ENCODE peak calls at places on chromosomes 2 and 18, in eight cellular contexts. I, R, O, Q, G, U, C and M are unnamed samples. For H3K36me3, the result is how much of the 10 kb centered on the place peaks cover.

GRCh38 chr2:70947556-70948184 is 12.0 kb downstream of the ATP6V1B1 start:
- DNase-seq in I (no peak), R (peak), O (no peak), Q (peak), G (peak), U (no peak), C (no peak), M (no peak)

GRCh38 chr2:47906261-47907096 is at the start of gene FBXO11:
- DNase-seq in I (peak), R (peak), O (peak), Q (peak), G (peak), U (peak), C (peak), M (peak)

GRCh38 chr2:62333961-62334360 is 138.0 kb downstream of the B3GNT2 start:
- DNase-seq in I (no peak), R (peak), O (no peak), Q (no peak), G (no peak), U (no peak), C (no peak), M (no peak)

GRCh38 chr18:11578799-11579198 is 30.6 kb upstream of the SLC35G4 start:
- DNase-seq in I (no peak), R (no peak), O (no peak), Q (no peak), G (no peak), U (no peak), C (no peak), M (no peak)

GRCh38 chr2:199940373-199940772 is 14.9 kb downstream of the TYW5 start:
- DNase-seq in I (no peak), R (no peak), O (no peak), Q (no peak), G (peak), U (peak), C (no peak), M (no peak)

GRCh38 chr2:128389521-128389920 is 70.9 kb upstream of the HS6ST1 start:
- DNase-seq in I (no peak), R (no peak), O (no peak), Q (peak), G (no peak), U (no peak), C (no peak), M (no peak)

GRCh38 chr2:144835634-144836351 is 315.9 kb upstream of the ZEB2 start:
- DNase-seq in I (no peak), R (no peak), O (no peak), Q (no peak), G (peak), U (peak), C (no peak), M (no peak)

GRCh38 chr18:77133051-77133919 is 702 bp upstream of the MBP start:
- DNase-seq in I (no peak), R (peak), O (peak), Q (no peak), G (peak), U (no peak), C (peak), M (no peak)

GRCh38 chr18:4352746-4353522 is 102.2 kb downstream of the DLGAP1 start:
- DNase-seq in I (no peak), R (no peak), O (peak), Q (no peak), G (peak), U (no peak), C (no peak), M (no peak)

GRCh38 chr2:20490300-20491181 is 43.7 kb downstream of the RHOB start:
- DNase-seq in I (no peak), R (no peak), O (peak), Q (no peak), G (no peak), U (peak), C (peak), M (peak)

GRCh38 chr2:24824966-24825882 is 32.0 kb downstream of the CENPO start:
- DNase-seq in I (peak), R (peak), O (no peak), Q (peak), G (peak), U (no peak), C (no peak), M (peak)

GRCh38 chr2:195734395-195734794 is 77.4 kb downstream of the SLC39A10 start:
- DNase-seq in I (no peak), R (no peak), O (no peak), Q (no peak), G (no peak), U (no peak), C (no peak), M (no peak)

GRCh38 chr2:42010743-42011298 is 37.0 kb upstream of the PKDCC start:
- DNase-seq in I (no peak), R (no peak), O (no peak), Q (no peak), G (no peak), U (peak), C (no peak), M (peak)

GRCh38 chr2:19866741-19867140 is 35.0 kb downstream of the TTC32 start:
- DNase-seq in I (no peak), R (no peak), O (no peak), Q (no peak), G (no peak), U (no peak), C (no peak), M (no peak)

GRCh38 chr2:151395509-151396374 is 14.0 kb upstream of the RIF1 start:
- DNase-seq in I (no peak), R (no peak), O (no peak), Q (no peak), G (peak), U (no peak), C (no peak), M (peak)

GRCh38 chr2:27042985-27043634 is 8.4 kb upstream of the AGBL5 start:
- DNase-seq in I (no peak), R (no peak), O (no peak), Q (no peak), G (no peak), U (no peak), C (peak), M (no peak)

GRCh38 chr2:171386627-171387026 is 47.2 kb downstream of the METTL8 start:
- DNase-seq in I (no peak), R (no peak), O (no peak), Q (no peak), G (peak), U (no peak), C (no peak), M (no peak)

GRCh38 chr2:109046925-109047508 is 58.0 kb upstream of the EDAR start:
- DNase-seq in I (no peak), R (no peak), O (no peak), Q (no peak), G (no peak), U (no peak), C (no peak), M (no peak)

GRCh38 chr18:63472380-63472779 is 4.4 kb upstream of the SERPINB5 start:
- DNase-seq in I (no peak), R (no peak), O (peak), Q (no peak), G (no peak), U (peak), C (peak), M (peak)

GRCh38 chr2:100945930-100946607 is 56.0 kb upstream of the RPL31 start:
- DNase-seq in I (no peak), R (no peak), O (no peak), Q (peak), G (no peak), U (no peak), C (no peak), M (no peak)

GRCh38 chr2:74290466-74291216 is 52.6 kb downstream of the SLC4A5 start:
- DNase-seq in I (peak), R (peak), O (no peak), Q (no peak), G (no peak), U (no peak), C (peak), M (no peak)

GRCh38 chr18:77597726-77598125 is 348.1 kb downstream of the GALR1 start:
- DNase-seq in I (no peak), R (no peak), O (no peak), Q (no peak), G (no peak), U (no peak), C (no peak), M (no peak)

GRCh38 chr2:181005326-181005655 is 24.9 kb downstream of the UBE2E3 start:
- DNase-seq in I (no peak), R (no peak), O (no peak), Q (no peak), G (no peak), U (no peak), C (no peak), M (no peak)

GRCh38 chr18:74806073-74806472 is 208.4 kb downstream of the ZNF407 start:
- DNase-seq in I (no peak), R (no peak), O (peak), Q (no peak), G (peak), U (peak), C (peak), M (no peak)

GRCh38 chr2:149451417-149452165 is 121.2 kb downstream of the LYPD6 start:
- DNase-seq in I (no peak), R (no peak), O (no peak), Q (no peak), G (peak), U (no peak), C (no peak), M (no peak)

GRCh38 chr2:121810959-121811853 is 55.8 kb downstream of the TSN start:
- DNase-seq in I (no peak), R (peak), O (peak), Q (no peak), G (peak), U (peak), C (peak), M (peak)

GRCh38 chr2:165224941-165225340 is 14.3 kb upstream of the SCN2A start:
- DNase-seq in I (no peak), R (no peak), O (no peak), Q (no peak), G (no peak), U (no peak), C (no peak), M (no peak)

GRCh38 chr2:133489641-133490411 is 78.4 kb downstream of the NCKAP5 start:
- DNase-seq in I (no peak), R (no peak), O (no peak), Q (peak), G (no peak), U (no peak), C (no peak), M (no peak)

GRCh38 chr2:215548714-215549113 is 112.8 kb upstream of the FN1 start:
- DNase-seq in I (no peak), R (no peak), O (peak), Q (no peak), G (peak), U (peak), C (no peak), M (no peak)

GRCh38 chr2:172090044-172090946 is 5.0 kb downstream of the DLX1 start:
- DNase-seq in I (no peak), R (no peak), O (no peak), Q (peak), G (peak), U (no peak), C (no peak), M (no peak)

GRCh38 chr2:71100195-71100964 is 29.6 kb downstream of the MCEE start:
- DNase-seq in I (peak), R (peak), O (peak), Q (no peak), G (peak), U (peak), C (peak), M (peak)

GRCh38 chr18:61400714-61401113 is 67.5 kb downstream of the CDH20 start:
- DNase-seq in I (no peak), R (no peak), O (no peak), Q (no peak), G (no peak), U (peak), C (no peak), M (no peak)

GRCh38 chr2:38740851-38741541 is 10.2 kb downstream of the SRSF7 start:
- DNase-seq in I (no peak), R (no peak), O (peak), Q (peak), G (peak), U (peak), C (no peak), M (peak)

GRCh38 chr18:63206433-63207153 is 113.0 kb downstream of the BCL2 start:
- DNase-seq in I (no peak), R (peak), O (no peak), Q (no peak), G (no peak), U (no peak), C (no peak), M (no peak)

GRCh38 chr2:45649457-45649854 is 2.0 kb upstream of the PRKCE start:
- DNase-seq in I (no peak), R (no peak), O (peak), Q (no peak), G (peak), U (no peak), C (no peak), M (peak)

GRCh38 chr18:70419526-70419925 is 130.7 kb downstream of the SOCS6 start:
- DNase-seq in I (no peak), R (no peak), O (peak), Q (no peak), G (no peak), U (peak), C (no peak), M (no peak)

GRCh38 chr2:46655551-46656436 is 176.4 kb downstream of the TMEM247 start:
- DNase-seq in I (no peak), R (no peak), O (no peak), Q (no peak), G (no peak), U (peak), C (no peak), M (no peak)

GRCh38 chr18:80198391-80198790 is 48.9 kb downstream of the PARD6G start:
- DNase-seq in I (no peak), R (no peak), O (no peak), Q (no peak), G (no peak), U (no peak), C (no peak), M (no peak)

GRCh38 chr2:78568921-78569320 is 456.6 kb upstream of the REG3G start:
- DNase-seq in I (no peak), R (no peak), O (no peak), Q (no peak), G (no peak), U (no peak), C (no peak), M (no peak)
- H3K27ac ChIP-seq in I (no peak), R (no peak), O (no peak), Q (no peak), G (no peak), U (no peak), C (no peak), M (no peak)

GRCh38 chr18:55795101-55795669 is 207.2 kb upstream of the TCF4 start:
- DNase-seq in I (no peak), R (no peak), O (no peak), Q (no peak), G (no peak), U (no peak), C (no peak), M (no peak)

GRCh38 chr18:55790296-55790695 is 202.3 kb upstream of the TCF4 start:
- DNase-seq in I (no peak), R (no peak), O (peak), Q (no peak), G (no peak), U (peak), C (no peak), M (no peak)

GRCh38 chr18:55794288-55795052 is 206.5 kb upstream of the TCF4 start:
- DNase-seq in I (no peak), R (no peak), O (no peak), Q (no peak), G (no peak), U (no peak), C (no peak), M (no peak)
- H3K4me3 ChIP-seq in I (no peak), R (no peak), O (no peak), Q (no peak), G (no peak), U (no peak), C (no peak), M (no peak)

DNA sequence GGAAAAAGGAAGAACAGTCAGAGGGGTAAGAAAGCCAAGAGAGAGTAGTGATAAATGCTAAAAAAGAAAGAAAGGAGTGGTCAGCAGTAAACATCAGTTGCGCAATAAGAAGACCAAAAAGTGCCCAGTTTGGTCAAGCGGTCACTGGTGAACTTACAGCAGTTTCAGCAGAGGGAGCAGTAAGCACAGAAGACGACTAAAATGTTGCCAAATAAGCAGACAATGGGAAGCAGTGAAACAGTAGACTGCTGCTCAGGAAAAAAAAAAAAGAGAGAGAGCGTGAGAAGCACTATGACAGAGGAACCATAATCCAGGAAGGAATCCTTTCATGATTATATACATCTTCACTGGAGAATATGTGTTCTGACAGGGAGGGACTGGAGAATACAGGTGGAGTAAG is 45.8 kb downstream of the DNAJC10 start:
- DNase-seq in I (no peak), R (no peak), O (no peak), Q (no peak), G (no peak), U (no peak), C (no peak), M (no peak)
- H3K36me3 ChIP-seq in I (under half), R (half or more), O (under half), Q (under half), G (under half), U (under half), C (under half), M (under half)

GRCh38 chr18:48032876-48033769 is 102.7 kb upstream of the SMAD2 start:
- DNase-seq in I (no peak), R (no peak), O (peak), Q (peak), G (no peak), U (peak), C (no peak), M (no peak)

GRCh38 chr18:48035556-48035860 is 105.0 kb upstream of the SMAD2 start:
- DNase-seq in I (no peak), R (no peak), O (no peak), Q (peak), G (no peak), U (no peak), C (no peak), M (no peak)

GRCh38 chr18:48036191-48036590 is 105.7 kb upstream of the SMAD2 start:
- DNase-seq in I (no peak), R (no peak), O (no peak), Q (peak), G (no peak), U (no peak), C (no peak), M (no peak)

GRCh38 chr18:48033770-48034650 is 103.6 kb upstream of the SMAD2 start:
- DNase-seq in I (no peak), R (no peak), O (no peak), Q (peak), G (no peak), U (no peak), C (no peak), M (no peak)

DNA sequence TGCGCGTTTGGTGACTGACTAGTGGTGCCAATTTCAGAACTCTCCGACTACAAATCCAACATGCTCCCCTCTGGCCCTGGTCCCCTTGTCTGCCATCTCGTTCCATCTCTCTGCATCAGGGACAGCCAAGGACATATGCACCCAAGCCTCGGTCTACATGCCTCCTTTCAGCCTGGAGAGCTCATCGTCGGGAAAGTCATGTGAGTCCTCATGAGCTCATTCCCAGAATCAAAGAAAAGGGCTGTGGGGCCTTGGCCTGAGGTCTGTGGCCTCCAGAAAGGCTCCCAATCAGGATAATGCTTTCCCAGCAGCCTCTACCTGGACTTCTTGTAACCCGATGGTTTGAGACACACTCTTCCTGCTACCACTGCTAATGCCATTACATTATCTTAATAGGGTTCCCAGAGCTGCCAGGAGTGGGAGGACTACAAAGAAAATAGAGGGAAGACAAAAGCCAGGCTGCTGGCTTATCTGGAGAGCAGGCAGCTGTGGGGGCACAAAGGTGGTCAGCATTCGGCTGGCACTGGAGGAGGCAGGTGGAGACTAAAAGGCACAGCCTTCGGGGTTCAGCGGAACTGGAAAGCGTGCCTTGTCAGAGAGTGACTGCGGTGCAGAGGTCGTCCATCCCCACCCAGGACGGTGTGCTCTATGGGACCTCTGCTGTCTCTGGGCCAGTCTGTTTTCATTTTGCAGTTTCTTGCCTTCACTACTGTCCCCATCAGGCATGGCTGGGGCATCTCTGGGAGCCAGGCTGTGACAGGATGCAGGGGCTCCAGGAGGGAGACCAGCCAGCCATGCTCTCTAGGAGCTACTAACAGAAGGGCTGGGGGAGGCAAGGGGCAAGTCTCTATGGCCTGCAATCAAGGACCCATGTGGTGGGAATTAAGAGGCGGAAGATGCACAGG is 104.4 kb upstream of the SMAD2 start:
- DNase-seq in I (no peak), R (no peak), O (no peak), Q (peak), G (no peak), U (no peak), C (no peak), M (no peak)
- H3K27ac ChIP-seq in I (no peak), R (no peak), O (no peak), Q (no peak), G (no peak), U (no peak), C (no peak), M (no peak)

GRCh38 chr18:26989842-26990241 is 124.3 kb upstream of the AQP4 start:
- DNase-seq in I (no peak), R (no peak), O (no peak), Q (no peak), G (no peak), U (no peak), C (no peak), M (no peak)
- H3K4me3 ChIP-seq in I (no peak), R (no peak), O (no peak), Q (no peak), G (no peak), U (no peak), C (no peak), M (no peak)

GRCh38 chr2:221612171-221612570 is 40.1 kb upstream of the EPHA4 start:
- DNase-seq in I (no peak), R (no peak), O (no peak), Q (no peak), G (no peak), U (no peak), C (no peak), M (peak)
- H3K36me3 ChIP-seq in I (under half), R (under half), O (under half), Q (under half), G (under half), U (under half), C (under half), M (under half)

GRCh38 chr2:54469484-54470053 is 13.4 kb downstream of the SPTBN1 start:
- DNase-seq in I (no peak), R (no peak), O (no peak), Q (no peak), G (peak), U (no peak), C (no peak), M (peak)
- H3K27ac ChIP-seq in I (no peak), R (no peak), O (peak), Q (peak), G (no peak), U (peak), C (peak), M (peak)